ENCODE peak calls at places on chromosome 12, in six cellular contexts. V, F, K, E, T and G are unnamed samples.

GRCh38 chr12:26473291-26473690 is 277.9 kb downstream of the SSPN start:
- DNase-seq in K (no peak), V (no peak), T (peak; percentile 72), E (no peak), F (no peak), G (peak; percentile 43)

GRCh38 chr12:1173806-1174617 is 183.0 kb downstream of the ERC1 start:
- DNase-seq in K (no peak), T (no peak), V (no peak), E (no peak), F (peak; percentile 83), G (no peak)

GRCh38 chr12:14289596-14289995 is 75.9 kb upstream of the ATF7IP start:
- DNase-seq in V (no peak), K (no peak), T (no peak), E (no peak), F (no peak), G (no peak)

GRCh38 chr12:31106101-31106803 is 32.6 kb downstream of the DDX11 start:
- DNase-seq in T (no peak), V (no peak), E (no peak), K (no peak), F (no peak), G (no peak)

GRCh38 chr12:93892431-93893210 is 215.4 kb downstream of the CRADD start:
- DNase-seq in T (no peak), F (no peak), K (no peak), V (no peak), E (peak; percentile 38), G (no peak)

GRCh38 chr12:96424601-96425000 is 24.4 kb upstream of the CDK17 start:
- DNase-seq in K (no peak), V (no peak), F (no peak), E (no peak), T (peak; percentile 20), G (peak; percentile 39)

GRCh38 chr12:13095266-13095995 is 8.0 kb downstream of the GSG1 start:
- DNase-seq in K (no peak), T (no peak), F (no peak), E (no peak), V (no peak), G (no peak)

GRCh38 chr12:81403348-81403747 is 325.5 kb downstream of the ACSS3 start:
- DNase-seq in V (no peak), K (no peak), E (no peak), F (no peak), T (no peak), G (no peak)

GRCh38 chr12:53694746-53695145 is 18.9 kb upstream of the ATP5MC2 start:
- DNase-seq in E (peak; percentile 51), V (no peak), F (no peak), T (no peak), K (no peak), G (no peak)

GRCh38 chr12:123063535-123063934 is 83.1 kb downstream of the ARL6IP4 start:
- DNase-seq in K (no peak), F (peak; percentile 27), T (peak; percentile 35), E (peak; percentile 89), V (no peak), G (peak; percentile 14)

GRCh38 chr12:110932048-110932447 is 11.7 kb upstream of the MYL2 start:
- DNase-seq in V (no peak), K (no peak), T (peak; percentile 26), F (no peak), E (peak; percentile 68), G (peak; percentile 40)

GRCh38 chr12:54859502-54859901 is 5.2 kb downstream of the MUCL1 start:
- DNase-seq in E (peak; percentile 68), K (no peak), F (no peak), V (no peak), T (no peak), G (no peak)

GRCh38 chr12:94980577-94980976 is 22.9 kb downstream of the NDUFA12 start:
- DNase-seq in E (no peak), K (no peak), F (no peak), V (no peak), T (peak; percentile 39), G (peak; percentile 2)

GRCh38 chr12:63915105-63915830 is 70.8 kb downstream of the SRGAP1 start:
- DNase-seq in E (no peak), V (peak; percentile 70), T (peak; percentile 87), K (no peak), F (no peak), G (peak; percentile 48)

GRCh38 chr12:34405286-34406227 is 383.3 kb downstream of the ALG10 start:
- DNase-seq in T (no peak), V (no peak), E (no peak), K (peak; percentile 0), F (no peak), G (no peak)

GRCh38 chr12:52701281-52701680 is 2.0 kb downstream of the KRT77 start:
- DNase-seq in E (no peak), F (no peak), K (no peak), T (no peak), V (no peak), G (no peak)

GRCh38 chr12:12922191-12922616 is 29.8 kb downstream of the GPRC5D start:
- DNase-seq in V (no peak), E (peak; percentile 17), T (peak; percentile 84), F (no peak), K (no peak), G (peak; percentile 16)

GRCh38 chr12:9752145-9752717 is 8.5 kb downstream of the CD69 start:
- DNase-seq in E (no peak), F (no peak), T (no peak), K (no peak), V (no peak), G (no peak)

GRCh38 chr12:94145231-94145979 is 3.0 kb upstream of the PLXNC1 start:
- DNase-seq in V (peak; percentile 16), K (no peak), T (peak; percentile 70), F (peak; percentile 22), E (no peak), G (peak; percentile 61)

GRCh38 chr12:78209851-78210493 is 379.3 kb downstream of the NAV3 start:
- DNase-seq in T (peak; percentile 26), E (no peak), F (no peak), V (no peak), K (no peak), G (no peak)

GRCh38 chr12:106138646-106139421 is at the start of gene NUAK1:
- DNase-seq in V (no peak), F (peak; percentile 84), T (peak; percentile 83), K (peak; percentile 78), E (peak; percentile 78), G (peak; percentile 54)

GRCh38 chr12:85807681-85808228 is 28.5 kb downstream of the RASSF9 start:
- DNase-seq in E (no peak), F (no peak), K (no peak), V (no peak), T (no peak), G (no peak)

GRCh38 chr12:70338531-70338930 is 27.6 kb upstream of the KCNMB4 start:
- DNase-seq in F (no peak), K (no peak), V (no peak), T (peak; percentile 4), E (no peak), G (no peak)

GRCh38 chr12:121718653-121719239 is 6.2 kb downstream of the TMEM120B start:
- DNase-seq in V (no peak), T (no peak), K (no peak), F (peak; percentile 83), E (no peak), G (no peak)

GRCh38 chr12:42056130-42056529 is 88.5 kb downstream of the GXYLT1 start:
- DNase-seq in T (no peak), F (no peak), K (no peak), E (no peak), V (no peak), G (no peak)

GRCh38 chr12:93139028-93139665 is 210.1 kb upstream of the EEA1 start:
- DNase-seq in F (no peak), T (no peak), K (no peak), E (no peak), V (no peak), G (peak; percentile 32)

GRCh38 chr12:106651552-106651951 is 68.7 kb downstream of the RFX4 start:
- DNase-seq in K (no peak), V (no peak), T (no peak), E (no peak), F (no peak), G (no peak)

GRCh38 chr12:110930348-110931314 is 10.3 kb upstream of the MYL2 start:
- DNase-seq in E (no peak), F (no peak), T (no peak), V (no peak), K (no peak), G (no peak)

GRCh38 chr12:8953773-8954402 is 4.4 kb upstream of the M6PR start:
- DNase-seq in F (no peak), T (no peak), V (no peak), E (no peak), K (no peak), G (no peak)

GRCh38 chr12:10896854-10897253 is 12.5 kb downstream of the TAS2R13 start:
- DNase-seq in K (no peak), E (no peak), T (no peak), V (no peak), F (no peak), G (no peak)

GRCh38 chr12:75329918-75330826 is at the start of gene CAPS2:
- DNase-seq in F (peak; percentile 89), K (peak; percentile 80), E (peak; percentile 90), V (peak; percentile 60), T (peak; percentile 93), G (peak; percentile 82)

GRCh38 chr12:43812042-43812441 is 5.9 kb upstream of the TWF1 start:
- DNase-seq in V (no peak), F (no peak), E (no peak), T (no peak), K (no peak), G (no peak)
- H3K9me2 ChIP-seq in V (no peaks in the 10 kb centered on the region), F (no peaks in the 10 kb centered on the region), E (no peaks in the 10 kb centered on the region), T (no peaks in the 10 kb centered on the region), K (no peaks in the 10 kb centered on the region), G (no peaks in the 10 kb centered on the region)

DNA sequence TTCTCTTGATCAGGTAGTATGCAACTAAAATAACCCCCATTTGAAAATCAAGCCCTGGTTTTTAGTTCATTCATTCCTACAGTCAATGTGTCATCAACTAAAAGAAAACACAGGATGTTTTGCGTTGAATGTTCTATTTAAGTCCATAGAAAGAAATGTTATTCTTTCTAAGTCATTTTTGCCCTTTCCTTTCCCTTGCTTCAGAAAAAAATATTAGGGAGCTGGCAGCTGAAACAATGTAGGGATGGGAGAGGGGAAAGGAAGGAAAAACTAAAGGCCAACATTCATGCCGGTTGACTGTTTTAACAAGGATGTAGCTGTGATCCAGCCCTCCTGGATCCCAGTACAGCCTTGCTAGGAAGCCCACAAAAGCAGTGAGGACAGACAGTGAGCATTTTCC is 155.1 kb downstream of the BTG1 start:
- DNase-seq in T (no peak), K (no peak), V (no peak), E (no peak), F (no peak), G (no peak)
- H3K9me2 ChIP-seq in T (no peaks in the 10 kb centered on the region), K (no peaks in the 10 kb centered on the region), V (no peaks in the 10 kb centered on the region), E (no peaks in the 10 kb centered on the region), F (no peaks in the 10 kb centered on the region), G (no peaks in the 10 kb centered on the region)

GRCh38 chr12:127355061-127355820 is 911.7 kb upstream of the TMEM132C start:
- DNase-seq in T (peak; percentile 60), E (peak; percentile 36), F (peak; percentile 14), K (no peak), V (no peak), G (peak; percentile 76)
- H3K9me2 ChIP-seq in T (no peaks in the 10 kb centered on the region), E (no peaks in the 10 kb centered on the region), F (no peaks in the 10 kb centered on the region), K (no peaks in the 10 kb centered on the region), V (no peaks in the 10 kb centered on the region), G (no peaks in the 10 kb centered on the region)

DNA sequence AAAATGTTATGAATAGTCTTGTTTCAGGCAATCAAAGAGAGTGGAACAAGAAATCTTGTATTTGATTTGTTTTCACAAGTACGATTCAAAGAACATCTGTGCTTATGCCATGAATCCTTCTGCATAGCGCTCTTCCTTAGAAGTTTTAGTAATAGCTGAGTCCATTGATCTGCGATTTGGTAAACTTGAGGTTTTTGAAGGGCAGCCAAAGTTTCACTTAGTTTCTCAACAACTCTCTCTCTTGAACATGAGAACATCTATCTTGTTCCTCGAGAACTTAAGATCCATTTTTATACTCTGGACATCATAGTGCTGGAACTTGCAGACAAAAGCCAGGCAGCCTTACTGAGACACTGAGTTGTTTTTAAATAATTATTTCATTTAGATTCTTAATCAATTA is 96.2 kb upstream of the USP15 start:
- DNase-seq in E (no peak), K (no peak), T (no peak), V (no peak), F (no peak), G (no peak)
- H3K9me2 ChIP-seq in E (no peaks in the 10 kb centered on the region), K (no peaks in the 10 kb centered on the region), T (no peaks in the 10 kb centered on the region), V (no peaks in the 10 kb centered on the region), F (no peaks in the 10 kb centered on the region), G (no peaks in the 10 kb centered on the region)